ENCODE peak calls at places on chromosomes 6 and 20, in four cellular contexts. One of them, this sample, is unnamed.

GRCh38 chr6:54860739-54861138 is 14.2 kb downstream of the FAM83B start:
- DNase-seq in CD8-positive, alpha-beta T cell: no peak
- DNase-seq in heart left ventricle: no peak
- DNase-seq in ovary: no peak
- DNase-seq in this sample: no peak

GRCh38 chr6:149147939-149148718 is 169.4 kb upstream of the TAB2 start:
- DNase-seq in CD8-positive, alpha-beta T cell: no peak
- DNase-seq in heart left ventricle: no peak
- DNase-seq in ovary: no peak
- DNase-seq in this sample: no peak

GRCh38 chr20:43459022-43459942 is 1.6 kb downstream of the SRSF6 start:
- DNase-seq in CD8-positive, alpha-beta T cell: no peak
- DNase-seq in heart left ventricle: no peak
- DNase-seq in ovary: peak; percentile 49
- DNase-seq in this sample: no peak

GRCh38 chr6:119174879-119175817 is 96.7 kb upstream of the FAM184A start:
- DNase-seq in CD8-positive, alpha-beta T cell: no peak
- DNase-seq in heart left ventricle: no peak
- DNase-seq in ovary: no peak
- DNase-seq in this sample: no peak

GRCh38 chr6:43504756-43505593 is 5.2 kb downstream of the LRRC73 start:
- DNase-seq in CD8-positive, alpha-beta T cell: no peak
- DNase-seq in heart left ventricle: no peak
- DNase-seq in ovary: no peak
- DNase-seq in this sample: no peak

GRCh38 chr20:2742934-2743559 is 50.5 kb downstream of the EBF4 start:
- DNase-seq in CD8-positive, alpha-beta T cell: peak; percentile 67
- DNase-seq in heart left ventricle: peak; percentile 36
- DNase-seq in ovary: peak; percentile 59
- DNase-seq in this sample: no peak

GRCh38 chr6:75326557-75327258 is 42.1 kb upstream of the TMEM30A start:
- DNase-seq in CD8-positive, alpha-beta T cell: no peak
- DNase-seq in heart left ventricle: no peak
- DNase-seq in ovary: no peak
- DNase-seq in this sample: no peak

GRCh38 chr6:30542404-30542725 is 13.9 kb downstream of the GNL1 start:
- DNase-seq in CD8-positive, alpha-beta T cell: peak; percentile 20
- DNase-seq in heart left ventricle: no peak
- DNase-seq in ovary: no peak
- DNase-seq in this sample: no peak

GRCh38 chr6:116115781-116116180 is 10.2 kb downstream of the COL10A1 start:
- DNase-seq in CD8-positive, alpha-beta T cell: no peak
- DNase-seq in heart left ventricle: no peak
- DNase-seq in ovary: no peak
- DNase-seq in this sample: no peak

GRCh38 chr6:150065083-150065482 is 3.8 kb downstream of the ULBP3 start:
- DNase-seq in CD8-positive, alpha-beta T cell: no peak
- DNase-seq in heart left ventricle: no peak
- DNase-seq in ovary: no peak
- DNase-seq in this sample: no peak

GRCh38 chr6:22353036-22353560 is 56.3 kb upstream of the PRL start:
- DNase-seq in CD8-positive, alpha-beta T cell: no peak
- DNase-seq in heart left ventricle: no peak
- DNase-seq in ovary: no peak
- DNase-seq in this sample: no peak

DNA sequence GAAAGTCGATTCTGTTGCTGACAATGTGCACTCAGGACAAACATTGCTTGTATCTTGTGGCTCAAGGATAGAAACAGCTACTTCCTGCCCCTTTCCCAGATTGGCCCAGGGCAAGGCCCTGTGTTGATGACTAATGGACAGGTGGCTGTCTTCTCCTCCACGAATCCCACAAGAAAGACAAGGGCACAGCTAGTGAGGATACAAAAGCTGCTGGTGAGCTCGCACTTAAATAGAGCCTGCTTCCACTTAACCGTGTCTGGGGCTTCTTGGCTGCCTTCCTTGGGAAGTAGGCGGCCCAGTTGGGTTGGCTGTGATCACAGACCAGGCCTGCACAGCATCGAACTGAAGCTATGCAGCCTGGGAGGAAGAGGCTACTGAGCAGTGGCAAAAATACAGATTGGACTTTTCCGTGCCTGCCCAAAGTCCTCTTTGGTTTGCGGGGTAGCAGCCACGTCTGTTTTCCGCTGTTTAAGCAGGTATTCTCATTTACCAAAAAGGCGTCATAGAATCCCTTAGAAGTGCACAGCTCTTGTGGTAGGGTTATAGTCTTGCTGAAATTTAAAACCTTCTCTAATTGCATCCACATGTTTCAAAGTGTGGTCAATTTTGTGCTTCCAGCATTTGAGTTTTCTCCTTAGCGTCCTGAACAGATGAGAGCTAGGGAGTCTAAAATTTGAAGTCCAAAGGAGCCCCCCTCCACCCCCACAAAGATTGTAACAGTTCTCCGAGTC is 23.1 kb upstream of the NAA20 start:
- DNase-seq in CD8-positive, alpha-beta T cell: no peak
- DNase-seq in heart left ventricle: peak; percentile 74
- DNase-seq in ovary: no peak
- DNase-seq in this sample: no peak
- H3K4me1 ChIP-seq in CD8-positive, alpha-beta T cell: no peaks in the 10 kb centered on the region
- H3K4me1 ChIP-seq in heart left ventricle: peaks cover 27% of the 10 kb centered on the region
- H3K4me1 ChIP-seq in ovary: peaks cover 7% of the 10 kb centered on the region
- H3K4me1 ChIP-seq in this sample: no peaks in the 10 kb centered on the region

DNA sequence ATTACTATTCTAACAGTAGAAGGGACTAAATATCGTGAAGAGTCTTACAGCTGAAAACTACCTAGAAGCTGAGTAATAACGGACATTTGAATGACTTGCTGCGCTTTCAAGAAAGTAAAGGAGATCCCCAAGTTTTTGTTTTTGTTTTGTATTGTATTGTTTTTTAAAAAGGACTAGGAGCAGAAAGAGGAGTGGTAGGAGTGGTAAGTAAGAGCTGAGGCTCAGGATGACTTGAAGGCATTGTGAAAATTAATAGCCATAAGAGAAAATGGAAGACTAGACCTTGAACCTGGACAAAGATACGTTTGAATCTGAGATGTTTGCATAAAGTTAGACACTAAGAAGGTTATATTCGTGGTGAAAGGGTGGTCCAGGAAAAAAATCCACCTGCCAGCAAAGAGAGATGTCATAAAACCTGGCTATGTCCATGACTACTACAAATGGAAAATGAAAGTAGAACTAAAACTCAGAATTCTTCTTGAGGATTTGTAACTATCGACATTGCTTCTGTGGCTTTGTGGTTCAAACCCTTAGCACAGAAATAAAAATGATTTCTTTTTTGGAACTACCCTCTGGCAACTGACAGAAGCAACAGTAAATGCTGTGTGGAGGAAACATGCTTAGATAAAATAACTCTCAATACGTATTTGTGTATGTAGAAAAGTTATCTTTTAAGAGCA is 824.8 kb upstream of the FLRT3 start:
- DNase-seq in CD8-positive, alpha-beta T cell: no peak
- DNase-seq in heart left ventricle: no peak
- DNase-seq in ovary: no peak
- DNase-seq in this sample: no peak
- H3K4me3 ChIP-seq in CD8-positive, alpha-beta T cell: no peak overlapping the region
- H3K4me3 ChIP-seq in heart left ventricle: no peak overlapping the region
- H3K4me3 ChIP-seq in ovary: peak overlapping the region; percentile 34
- H3K4me3 ChIP-seq in this sample: peak overlapping the region; percentile 13

GRCh38 chr6:130215526-130215925 is 7.2 kb downstream of the SAMD3 start:
- DNase-seq in CD8-positive, alpha-beta T cell: peak; percentile 18
- DNase-seq in heart left ventricle: no peak
- DNase-seq in ovary: no peak
- DNase-seq in this sample: no peak
- H3K27ac ChIP-seq in CD8-positive, alpha-beta T cell: peak overlapping the region; percentile 44
- H3K27ac ChIP-seq in heart left ventricle: no peak overlapping the region
- H3K27ac ChIP-seq in ovary: no peak overlapping the region
- H3K27ac ChIP-seq in this sample: no peak overlapping the region

GRCh38 chr6:156807028-156807427 is 29.9 kb downstream of the ARID1B start:
- DNase-seq in CD8-positive, alpha-beta T cell: no peak
- DNase-seq in heart left ventricle: no peak
- DNase-seq in ovary: no peak
- DNase-seq in this sample: peak; percentile 37

GRCh38 chr6:156808287-156808686 is 31.1 kb downstream of the ARID1B start:
- DNase-seq in CD8-positive, alpha-beta T cell: no peak
- DNase-seq in heart left ventricle: no peak
- DNase-seq in ovary: no peak
- DNase-seq in this sample: no peak

GRCh38 chr6:156807795-156808194 is 30.6 kb downstream of the ARID1B start:
- DNase-seq in CD8-positive, alpha-beta T cell: no peak
- DNase-seq in heart left ventricle: no peak
- DNase-seq in ovary: no peak
- DNase-seq in this sample: no peak

GRCh38 chr6:156809446-156810178 is 32.4 kb downstream of the ARID1B start:
- DNase-seq in CD8-positive, alpha-beta T cell: no peak
- DNase-seq in heart left ventricle: no peak
- DNase-seq in ovary: no peak
- DNase-seq in this sample: no peak

DNA sequence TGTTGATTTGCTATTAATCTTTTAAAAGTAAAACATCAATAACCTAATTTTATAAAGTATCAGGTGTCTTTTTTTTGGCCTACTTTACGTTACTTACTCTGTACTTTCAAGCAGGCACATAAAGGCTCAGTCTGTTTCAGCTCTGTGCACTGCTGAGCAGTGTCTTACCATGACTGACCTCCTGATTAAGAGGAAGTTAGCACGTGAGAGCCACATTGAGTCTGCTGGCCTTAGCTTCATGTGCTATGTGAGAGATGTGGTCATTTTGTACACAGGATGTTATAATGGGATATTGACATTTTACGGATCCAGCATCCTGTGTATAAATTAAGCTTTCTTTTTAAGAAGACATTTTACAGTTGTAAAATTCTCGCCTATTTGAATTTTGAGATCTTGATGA is 31.9 kb downstream of the ARID1B start:
- DNase-seq in CD8-positive, alpha-beta T cell: no peak
- DNase-seq in heart left ventricle: no peak
- DNase-seq in ovary: no peak
- DNase-seq in this sample: no peak
- H3K4me1 ChIP-seq in CD8-positive, alpha-beta T cell: peaks cover 72% of the 10 kb centered on the region
- H3K4me1 ChIP-seq in heart left ventricle: peaks cover under 1% of the 10 kb centered on the region
- H3K4me1 ChIP-seq in ovary: peaks cover 9% of the 10 kb centered on the region
- H3K4me1 ChIP-seq in this sample: peaks cover 83% of the 10 kb centered on the region

GRCh38 chr6:167113047-167113446 is 9.8 kb upstream of the CCR6 start:
- DNase-seq in CD8-positive, alpha-beta T cell: no peak
- DNase-seq in heart left ventricle: no peak
- DNase-seq in ovary: no peak
- DNase-seq in this sample: no peak
- H3K4me3 ChIP-seq in CD8-positive, alpha-beta T cell: no peak overlapping the region
- H3K4me3 ChIP-seq in heart left ventricle: no peak overlapping the region
- H3K4me3 ChIP-seq in ovary: no peak overlapping the region
- H3K4me3 ChIP-seq in this sample: no peak overlapping the region

GRCh38 chr20:37316116-37316774 is 26.8 kb downstream of the MANBAL start:
- DNase-seq in CD8-positive, alpha-beta T cell: no peak
- DNase-seq in heart left ventricle: no peak
- DNase-seq in ovary: no peak
- DNase-seq in this sample: no peak

GRCh38 chr20:37314617-37315292 is 25.3 kb downstream of the MANBAL start:
- DNase-seq in CD8-positive, alpha-beta T cell: no peak
- DNase-seq in heart left ventricle: peak; percentile 47
- DNase-seq in ovary: peak; percentile 80
- DNase-seq in this sample: peak; percentile 61

GRCh38 chr20:37316775-37317170 is 27.3 kb downstream of the MANBAL start:
- DNase-seq in CD8-positive, alpha-beta T cell: no peak
- DNase-seq in heart left ventricle: no peak
- DNase-seq in ovary: no peak
- DNase-seq in this sample: no peak

GRCh38 chr20:37314099-37314498 is 24.6 kb downstream of the MANBAL start:
- DNase-seq in CD8-positive, alpha-beta T cell: no peak
- DNase-seq in heart left ventricle: no peak
- DNase-seq in ovary: no peak
- DNase-seq in this sample: no peak

GRCh38 chr20:37315293-37316110 is 26.0 kb downstream of the MANBAL start:
- DNase-seq in CD8-positive, alpha-beta T cell: no peak
- DNase-seq in heart left ventricle: peak; percentile 85
- DNase-seq in ovary: peak; percentile 89
- DNase-seq in this sample: peak; percentile 93
- H3K27ac ChIP-seq in CD8-positive, alpha-beta T cell: peak overlapping the region; percentile 52
- H3K27ac ChIP-seq in heart left ventricle: peak overlapping the region; percentile 87
- H3K27ac ChIP-seq in ovary: peak overlapping the region; percentile 94
- H3K27ac ChIP-seq in this sample: peak overlapping the region; percentile 90

This sample was measured in tibial artery.